ENCODE peak calls at places on chromosomes 7 and 10, in four cellular contexts. Q is HepG2, A is K562, T is GM12878. I is an unnamed sample.

GRCh38 chr10:130110236-130111114 is at the start of gene C10orf143:
- DNase-seq in Q (peak; percentile 92), T (peak; percentile 89), A (peak; percentile 93), I (peak; percentile 97)

GRCh38 chr10:75018873-75019272 is 92.6 kb upstream of the SAMD8 start:
- DNase-seq in A (no peak), Q (no peak), T (no peak), I (no peak)

GRCh38 chr7:105295626-105296352 is 92.9 kb downstream of the SRPK2 start:
- DNase-seq in Q (no peak), A (no peak), T (no peak), I (no peak)

GRCh38 chr7:74503943-74504342 is 50.2 kb downstream of the GTF2IRD1 start:
- DNase-seq in A (no peak), Q (no peak), T (no peak), I (no peak)

GRCh38 chr7:130695840-130696239 is 9.5 kb upstream of the TSGA13 start:
- DNase-seq in A (peak; percentile 62), T (no peak), Q (peak; percentile 36), I (no peak)

GRCh38 chr10:86970152-86970886 is 2.0 kb downstream of the ADIRF start:
- DNase-seq in A (no peak), Q (no peak), T (no peak), I (peak; percentile 52)

GRCh38 chr10:103729851-103730250 is 125.5 kb downstream of the SH3PXD2A start:
- DNase-seq in Q (no peak), T (no peak), A (no peak), I (no peak)

GRCh38 chr10:93452143-93452542 is 30.0 kb downstream of the MYOF start:
- DNase-seq in Q (no peak), A (no peak), T (no peak), I (no peak)

GRCh38 chr10:121138112-121138860 is 287.1 kb downstream of the WDR11 start:
- DNase-seq in A (no peak), T (no peak), Q (no peak), I (no peak)

DNA sequence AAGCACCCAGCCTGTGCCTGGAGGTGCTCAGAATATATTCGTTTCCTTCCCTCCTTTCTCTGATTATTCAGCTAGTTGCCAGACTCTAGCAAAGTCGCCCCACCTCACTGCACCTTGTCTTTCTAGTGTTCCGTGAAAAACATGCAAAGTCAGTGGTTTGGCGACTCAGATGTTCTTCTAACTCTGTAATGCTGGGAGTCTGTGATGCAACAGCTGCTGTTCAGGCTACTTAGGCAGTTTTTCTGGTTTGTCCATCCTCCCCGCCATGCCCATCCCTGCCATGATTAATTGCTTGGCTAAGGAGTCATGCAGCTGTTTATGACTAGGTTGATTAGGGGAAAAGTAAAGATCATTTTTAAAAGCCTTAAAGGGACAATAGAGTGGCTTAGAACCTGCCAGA is 99.4 kb downstream of the MTPN start:
- DNase-seq in A (no peak), Q (no peak), T (peak; percentile 19), I (no peak)
- TF ChIP-seq ETV6 in A (no peak), Q (no peak), T (no peak), I (no peak)

GRCh38 chr10:131902211-131902610 is 1.4 kb downstream of the PPP2R2D start:
- DNase-seq in A (no peak), T (no peak), Q (no peak), I (no peak)
- TF ChIP-seq USF2 in A (no peak), T (no peak), Q (no peak), I (no peak)

GRCh38 chr7:107613439-107613838 is 33.4 kb downstream of the BCAP29 start:
- DNase-seq in T (no peak), A (no peak), Q (no peak), I (no peak)

GRCh38 chr7:107610353-107610752 is 30.3 kb downstream of the BCAP29 start:
- DNase-seq in T (no peak), A (no peak), Q (no peak), I (no peak)

GRCh38 chr7:107615910-107616680 is 36.0 kb downstream of the BCAP29 start:
- DNase-seq in A (no peak), T (no peak), Q (no peak), I (no peak)

GRCh38 chr7:107614425-107614824 is 34.4 kb downstream of the BCAP29 start:
- DNase-seq in Q (peak; percentile 15), A (no peak), T (no peak), I (no peak)

DNA sequence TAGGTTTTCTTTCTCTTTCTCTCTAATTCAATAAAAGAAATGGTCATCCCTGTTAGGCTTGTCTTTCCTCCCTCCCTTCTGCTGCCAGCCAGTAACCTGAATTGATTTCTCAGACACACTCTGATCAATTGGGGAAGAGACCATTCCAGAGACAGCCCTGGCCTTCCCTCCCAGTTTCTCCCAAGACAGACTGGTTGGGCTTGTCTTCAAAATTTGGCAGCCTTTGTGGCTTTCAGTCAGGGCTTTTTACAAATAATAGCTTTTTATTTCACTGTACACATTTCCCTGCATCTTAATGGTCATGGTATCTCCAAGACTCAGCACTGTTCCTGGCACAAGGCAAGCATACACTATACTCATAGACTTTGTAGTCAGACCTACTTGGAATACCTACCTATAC is 33.9 kb downstream of the BCAP29 start:
- DNase-seq in Q (no peak), A (no peak), T (no peak), I (no peak)
- TF ChIP-seq ETV6 in Q (no peak), A (no peak), T (no peak), I (no peak)

GRCh38 chr10:3074145-3074665 is 6.9 kb downstream of the PFKP start:
- DNase-seq in A (peak; percentile 89), Q (peak; percentile 41), T (no peak), I (no peak)
- TF ChIP-seq USF2 in A (peak; percentile 5), Q (no peak), T (no peak), I (no peak)

GRCh38 chr7:80918406-80918805 is 445 bp downstream of the SEMA3C start:
- DNase-seq in Q (no peak), T (no peak), A (no peak), I (no peak)

GRCh38 chr7:80921130-80921529 is 2.3 kb upstream of the SEMA3C start:
- DNase-seq in A (no peak), T (no peak), Q (no peak), I (no peak)

GRCh38 chr7:80916770-80917681 is 1.8 kb downstream of the SEMA3C start:
- DNase-seq in A (no peak), Q (no peak), T (no peak), I (no peak)

GRCh38 chr7:80922254-80923049 is 3.6 kb upstream of the SEMA3C start:
- DNase-seq in Q (no peak), T (no peak), A (no peak), I (no peak)

GRCh38 chr7:80918909-80919721 is at the start of gene SEMA3C:
- DNase-seq in Q (peak; percentile 65), A (peak; percentile 86), T (no peak), I (peak; percentile 89)
- TF ChIP-seq ETV6 in Q (no peak), A (no peak), T (no peak), I (no peak)

GRCh38 chr7:22481726-22482125 is 18.3 kb downstream of the STEAP1B start:
- DNase-seq in A (no peak), Q (no peak), T (peak; percentile 28), I (no peak)
- TF ChIP-seq USF2 in A (no peak), Q (no peak), T (no peak), I (no peak)

I was measured in WTC11.